ENCODE peak calls at places on chromosomes 12 and 14, in five cellular contexts. V, R, B, I and N are unnamed samples.

GRCh38 chr12:49957570-49957967 is 4.1 kb upstream of the AQP5 start:
- DNase-seq in R (no peak), B (no peak), V (no peak), I (no peak), N (no peak)

GRCh38 chr14:96614528-96614927 is 112.3 kb downstream of the PAPOLA start:
- DNase-seq in R (no peak), I (no peak), V (peak), B (no peak), N (no peak)

GRCh38 chr14:99729991-99730875 is 46.1 kb downstream of the CYP46A1 start:
- DNase-seq in R (peak), B (peak), I (peak), V (peak), N (no peak)

GRCh38 chr12:30146561-30146960 is 362.8 kb upstream of the TMTC1 start:
- DNase-seq in I (no peak), R (no peak), B (no peak), V (no peak), N (no peak)

GRCh38 chr14:24165785-24166184 is 4.7 kb downstream of the IRF9 start:
- DNase-seq in B (no peak), R (no peak), V (no peak), I (no peak), N (no peak)

GRCh38 chr12:104374806-104375205 is 71.3 kb downstream of the EID3 start:
- DNase-seq in R (no peak), V (no peak), B (no peak), I (no peak), N (no peak)

GRCh38 chr14:22901799-22902198 is 17.1 kb downstream of the RBM23 start:
- DNase-seq in I (no peak), V (no peak), B (no peak), R (no peak), N (no peak)

GRCh38 chr12:103423061-103423473 is 72.7 kb downstream of the C12orf42 start:
- DNase-seq in I (no peak), B (no peak), V (peak), R (no peak), N (no peak)

GRCh38 chr14:39055786-39056474 is 47.1 kb downstream of the SEC23A start:
- DNase-seq in R (no peak), I (no peak), B (no peak), V (peak), N (peak)

GRCh38 chr12:45468751-45469615 is 253.1 kb downstream of the ANO6 start:
- DNase-seq in B (no peak), I (no peak), V (no peak), R (no peak), N (no peak)

GRCh38 chr12:18752947-18753346 is 15.0 kb downstream of the CAPZA3 start:
- DNase-seq in I (no peak), R (no peak), B (no peak), V (no peak), N (no peak)

GRCh38 chr12:45246202-45246601 is 30.3 kb downstream of the ANO6 start:
- DNase-seq in V (no peak), I (no peak), R (no peak), B (no peak), N (no peak)

GRCh38 chr14:87264386-87264785 is 728.6 kb downstream of the GALC start:
- DNase-seq in V (no peak), B (no peak), I (no peak), R (no peak), N (no peak)

GRCh38 chr12:56995201-56995929 is 11.0 kb downstream of the ZBTB39 start:
- DNase-seq in B (no peak), I (no peak), V (no peak), R (no peak), N (no peak)

GRCh38 chr14:50060871-50061663 is 55.3 kb downstream of the VCPKMT start:
- DNase-seq in B (peak), I (peak), V (peak), R (peak), N (peak)